ENCODE peak calls at places on chromosomes 11 and 22, in nine cellular contexts. L is body of pancreas, P is fibroblast of lung, N is upper lobe of right lung, W is nephron progenitor cell, A is neural crest cell, S is dorsolateral prefrontal cortex, J is sigmoid colon, E is PC-3. D is an unnamed sample.

GRCh38 chr11:45869551-45869950 is 15.9 kb upstream of the MAPK8IP1 start:
- DNase-seq in L (no peak), P (no peak), N (no peak), W (no peak), A (no peak), S (no peak), J (no peak), E (no peak), D (no peak)

GRCh38 chr11:117953029-117953671 is 23.9 kb upstream of the TMPRSS13 start:
- DNase-seq in L (no peak), P (no peak), N (no peak), W (no peak), A (no peak), S (no peak), J (no peak), E (no peak), D (no peak)

GRCh38 chr22:32854351-32854804 is 52.9 kb downstream of the TIMP3 start:
- DNase-seq in L (no peak), P (peak), N (no peak), W (no peak), A (no peak), S (no peak), J (no peak), E (no peak), D (no peak)

GRCh38 chr22:35357883-35358621 is 22.8 kb upstream of the HMOX1 start:
- DNase-seq in L (no peak), P (peak), N (no peak), W (no peak), A (no peak), S (no peak), J (no peak), E (peak), D (peak)

GRCh38 chr22:19743626-19744025 is 17.0 kb upstream of the TBX1 start:
- DNase-seq in L (no peak), P (no peak), N (no peak), W (no peak), A (no peak), S (no peak), J (no peak), E (no peak), D (no peak)

GRCh38 chr11:131470526-131470925 is 100.1 kb downstream of the NTM start:
- DNase-seq in L (no peak), P (no peak), N (no peak), W (no peak), A (no peak), S (no peak), J (no peak), E (no peak), D (no peak)

GRCh38 chr11:28834877-28835276 is 726.7 kb downstream of the METTL15 start:
- DNase-seq in L (no peak), P (peak), N (no peak), W (no peak), A (no peak), S (no peak), J (no peak), E (peak), D (peak)

GRCh38 chr22:46635756-46636155 is 15.6 kb downstream of the GRAMD4 start:
- DNase-seq in L (no peak), P (no peak), N (no peak), W (peak), A (no peak), S (no peak), J (no peak), E (no peak), D (no peak)

GRCh38 chr11:108498046-108498815 is at the start of gene POGLUT3:
- DNase-seq in L (peak), P (peak), N (peak), W (peak), A (peak), S (no peak), J (peak), E (peak), D (peak)

GRCh38 chr11:59614277-59615131 is 1.1 kb downstream of the OSBP start:
- DNase-seq in L (no peak), P (no peak), N (no peak), W (no peak), A (no peak), S (no peak), J (no peak), E (peak), D (no peak)

GRCh38 chr11:74138021-74138420 is 32.8 kb downstream of the C2CD3 start:
- DNase-seq in L (no peak), P (peak), N (no peak), W (no peak), A (no peak), S (no peak), J (no peak), E (peak), D (peak)

GRCh38 chr11:120219935-120220746 is 9.3 kb downstream of the OAF start:
- DNase-seq in L (no peak), P (no peak), N (no peak), W (no peak), A (no peak), S (no peak), J (no peak), E (no peak), D (no peak)

GRCh38 chr11:34264266-34265110 is 93.3 kb downstream of the ABTB2 start:
- DNase-seq in L (no peak), P (no peak), N (no peak), W (no peak), A (no peak), S (no peak), J (no peak), E (no peak), D (no peak)

GRCh38 chr11:19561011-19561410 is 151.6 kb upstream of the NAV2 start:
- DNase-seq in L (no peak), P (peak), N (no peak), W (no peak), A (no peak), S (no peak), J (no peak), E (peak), D (no peak)

GRCh38 chr11:15143855-15144254 is 29.1 kb downstream of the INSC start:
- DNase-seq in L (no peak), P (no peak), N (no peak), W (no peak), A (no peak), S (no peak), J (no peak), E (no peak), D (no peak)

GRCh38 chr11:68411501-68411991 is 49.0 kb upstream of the PPP6R3 start:
- DNase-seq in L (no peak), P (no peak), N (peak), W (no peak), A (no peak), S (no peak), J (no peak), E (no peak), D (no peak)

GRCh38 chr11:19520681-19521080 is 192.0 kb upstream of the NAV2 start:
- DNase-seq in L (no peak), P (no peak), N (no peak), W (no peak), A (no peak), S (no peak), J (no peak), E (no peak), D (no peak)

GRCh38 chr11:125887373-125888324 is at the start of gene HYLS1:
- DNase-seq in L (peak), P (peak), N (peak), W (peak), A (peak), S (peak), J (peak), E (peak), D (peak)

GRCh38 chr22:45908961-45909360 is 68.0 kb downstream of the WNT7B start:
- DNase-seq in L (no peak), P (no peak), N (no peak), W (no peak), A (no peak), S (no peak), J (no peak), E (no peak), D (no peak)

GRCh38 chr11:132312616-132313210 is 942.3 kb downstream of the NTM start:
- DNase-seq in L (no peak), P (peak), N (no peak), W (peak), A (peak), S (no peak), J (no peak), E (no peak), D (peak)

GRCh38 chr11:76799061-76799804 is 16.1 kb downstream of the TSKU start:
- DNase-seq in L (peak), P (peak), N (peak), W (peak), A (peak), S (peak), J (peak), E (peak), D (peak)

GRCh38 chr11:83523676-83524075 is 237.5 kb upstream of the CCDC90B start:
- DNase-seq in L (no peak), P (no peak), N (no peak), W (no peak), A (no peak), S (no peak), J (no peak), E (no peak), D (no peak)

GRCh38 chr11:45922425-45923082 is at the start of gene LARGE2:
- DNase-seq in L (peak), P (no peak), N (peak), W (peak), A (no peak), S (no peak), J (no peak), E (peak), D (no peak)

GRCh38 chr11:123429336-123429735 is 733 bp upstream of the GRAMD1B start:
- DNase-seq in L (no peak), P (peak), N (no peak), W (no peak), A (no peak), S (no peak), J (no peak), E (peak), D (peak)

GRCh38 chr22:39746600-39747262 is 146.8 kb downstream of the ENTHD1 start:
- DNase-seq in L (no peak), P (no peak), N (no peak), W (no peak), A (no peak), S (no peak), J (no peak), E (no peak), D (no peak)

GRCh38 chr11:95764267-95764898 is 25.2 kb downstream of the FAM76B start:
- DNase-seq in L (no peak), P (peak), N (no peak), W (no peak), A (no peak), S (no peak), J (no peak), E (peak), D (peak)

GRCh38 chr11:69401715-69402114 is 79.7 kb upstream of the LINC01488 start:
- DNase-seq in L (no peak), P (no peak), N (no peak), W (no peak), A (no peak), S (no peak), J (no peak), E (no peak), D (no peak)

GRCh38 chr11:18145025-18145424 is 12.7 kb downstream of the MRGPRX3 start:
- DNase-seq in L (no peak), P (no peak), N (no peak), W (no peak), A (no peak), S (no peak), J (no peak), E (no peak), D (no peak)

GRCh38 chr11:106031936-106032335 is 9.9 kb upstream of the MSANTD4 start:
- DNase-seq in L (no peak), P (no peak), N (no peak), W (no peak), A (no peak), S (no peak), J (no peak), E (no peak), D (no peak)

GRCh38 chr22:47318041-47318737 is 555.7 kb downstream of the TBC1D22A start:
- DNase-seq in L (no peak), P (no peak), N (no peak), W (no peak), A (no peak), S (no peak), J (no peak), E (no peak), D (no peak)

GRCh38 chr11:123363556-123363955 is 66.5 kb upstream of the GRAMD1B start:
- DNase-seq in L (no peak), P (no peak), N (no peak), W (no peak), A (no peak), S (no peak), J (no peak), E (no peak), D (no peak)

DNA sequence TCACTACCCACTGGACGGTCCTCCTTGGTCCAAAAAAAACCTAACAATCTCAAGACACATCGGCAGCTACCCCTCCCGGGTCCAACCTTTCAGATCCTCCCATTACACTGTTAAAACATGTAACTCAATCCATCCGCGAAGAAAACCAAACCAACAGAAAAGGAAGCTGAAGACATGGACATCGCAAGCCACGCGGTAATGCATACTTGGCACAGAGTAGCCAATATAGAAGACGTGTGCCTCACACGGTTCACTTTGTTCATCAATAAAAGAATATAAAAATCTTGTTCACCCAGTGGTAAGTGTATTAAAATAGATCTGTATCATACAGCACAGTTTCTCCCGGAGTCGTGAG is 128.6 kb downstream of the PHF21B start:
- DNase-seq in L (no peak), P (no peak), N (no peak), W (no peak), A (no peak), S (no peak), J (peak), E (peak), D (no peak)
- TF ChIP-seq CTCF in L (no peak), P (no peak), N (no peak), W (no peak), A (no peak), S (no peak), J (no peak), E (no peak), D (no peak)

GRCh38 chr11:64851831-64852337 is 7.4 kb upstream of the CDC42BPG start:
- DNase-seq in L (no peak), P (no peak), N (no peak), W (no peak), A (no peak), S (no peak), J (no peak), E (no peak), D (no peak)

GRCh38 chr11:64850979-64851567 is 6.6 kb upstream of the CDC42BPG start:
- DNase-seq in L (no peak), P (no peak), N (no peak), W (no peak), A (no peak), S (no peak), J (no peak), E (no peak), D (no peak)

GRCh38 chr11:64848214-64848778 is 3.8 kb upstream of the CDC42BPG start:
- DNase-seq in L (no peak), P (no peak), N (no peak), W (no peak), A (no peak), S (no peak), J (no peak), E (no peak), D (no peak)

GRCh38 chr11:64848779-64849599 is 4.5 kb upstream of the CDC42BPG start:
- DNase-seq in L (peak), P (no peak), N (no peak), W (no peak), A (no peak), S (no peak), J (no peak), E (peak), D (no peak)

DNA sequence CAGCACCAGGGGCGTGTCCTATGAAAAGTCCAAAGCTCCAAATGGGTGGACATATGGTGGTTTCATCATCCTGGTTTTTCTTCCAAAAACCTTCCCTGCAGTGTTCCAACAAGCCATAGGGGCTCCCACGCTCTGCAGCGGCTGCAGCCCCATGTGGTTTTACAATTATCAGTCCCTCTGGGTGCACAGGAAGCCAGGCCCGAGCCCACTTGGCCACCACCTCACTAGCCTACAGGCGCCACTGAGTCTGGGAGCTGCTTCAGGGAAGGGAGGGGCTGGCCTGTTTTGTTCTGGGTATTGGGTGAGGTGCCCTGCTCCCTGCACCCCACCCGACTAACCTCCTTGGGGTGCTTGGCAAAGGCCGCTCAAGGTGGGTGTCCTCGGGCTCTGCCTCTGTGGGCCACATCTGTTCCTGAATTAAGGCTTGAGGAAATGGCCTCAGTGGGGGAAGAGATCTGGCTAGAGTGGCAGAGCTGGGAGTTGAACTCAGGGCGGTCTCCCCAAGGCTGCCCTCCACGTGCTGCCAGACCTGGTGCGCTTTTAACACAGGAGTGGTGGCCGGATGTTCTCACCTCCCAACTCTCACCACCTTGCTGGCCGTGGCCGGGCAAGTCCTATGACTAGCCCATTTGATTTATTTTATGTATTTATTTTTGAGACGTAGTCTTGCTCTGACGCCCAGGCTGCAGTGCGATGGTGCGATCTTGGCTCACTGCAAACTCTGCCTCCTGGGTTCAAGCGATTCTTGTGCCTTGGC is 5.3 kb upstream of the CDC42BPG start:
- DNase-seq in L (no peak), P (no peak), N (no peak), W (no peak), A (no peak), S (no peak), J (no peak), E (no peak), D (no peak)
- TF ChIP-seq CTCF in L (no peak), P (peak), N (no peak), W (no peak), A (no peak), S (no peak), J (no peak), E (no peak), D (peak)

DNA sequence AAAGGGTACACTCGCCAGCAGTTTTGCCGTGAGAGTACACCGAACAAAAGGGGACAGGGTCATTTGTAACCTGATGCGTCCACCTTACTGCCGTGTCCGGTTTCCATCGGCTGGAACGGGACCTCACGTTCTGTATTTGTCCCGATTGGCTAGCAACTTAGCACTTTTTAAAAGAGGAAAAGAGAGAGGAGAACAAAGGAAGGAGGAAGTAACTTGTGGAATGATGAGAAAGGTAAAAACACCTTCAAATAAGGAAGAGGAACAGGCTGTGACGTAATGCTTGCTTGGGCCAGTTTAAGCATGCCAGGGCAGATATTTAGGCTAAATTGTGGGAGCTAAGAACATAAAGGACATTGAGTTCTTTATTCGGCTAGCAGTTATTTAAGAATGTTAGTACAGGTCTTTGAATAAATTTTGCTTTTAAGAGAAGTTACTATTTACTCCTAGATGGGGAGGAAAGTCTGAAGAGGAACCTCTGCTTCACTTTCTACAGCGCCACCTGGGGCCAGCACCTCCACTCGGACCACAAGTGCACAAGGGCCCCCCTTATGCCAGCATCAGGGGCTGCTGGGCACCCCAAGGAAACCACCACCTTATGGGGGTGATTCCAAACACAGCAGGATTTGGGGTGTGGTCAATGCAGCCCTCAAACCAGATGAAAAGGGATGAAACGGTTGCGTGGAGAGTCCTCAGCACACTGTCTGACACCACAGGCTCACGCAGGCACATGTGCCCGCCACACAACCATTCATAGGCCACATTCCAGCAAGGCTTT is 5.8 kb downstream of the ARSA start:
- DNase-seq in L (peak), P (no peak), N (peak), W (no peak), A (no peak), S (no peak), J (no peak), E (peak), D (no peak)
- TF ChIP-seq CTCF in L (peak), P (peak), N (peak), W (no peak), A (no peak), S (no peak), J (no peak), E (peak), D (peak)

GRCh38 chr22:25569983-25570382 is 5.5 kb downstream of the GRK3 start:
- DNase-seq in L (no peak), P (no peak), N (no peak), W (no peak), A (no peak), S (no peak), J (no peak), E (no peak), D (no peak)

GRCh38 chr22:25564320-25564978 is at the start of gene GRK3:
- DNase-seq in L (peak), P (peak), N (peak), W (peak), A (peak), S (no peak), J (peak), E (no peak), D (no peak)

GRCh38 chr22:25564979-25565677 is 653 bp downstream of the GRK3 start:
- DNase-seq in L (peak), P (peak), N (peak), W (no peak), A (peak), S (no peak), J (peak), E (no peak), D (no peak)

GRCh38 chr22:25566812-25567211 is 2.3 kb downstream of the GRK3 start:
- DNase-seq in L (no peak), P (no peak), N (no peak), W (no peak), A (no peak), S (no peak), J (no peak), E (no peak), D (no peak)

GRCh38 chr22:25567305-25567704 is 2.8 kb downstream of the GRK3 start:
- DNase-seq in L (no peak), P (no peak), N (no peak), W (no peak), A (no peak), S (no peak), J (no peak), E (no peak), D (no peak)
- TF ChIP-seq CTCF in L (no peak), P (no peak), N (no peak), W (no peak), A (no peak), S (no peak), J (no peak), E (no peak), D (no peak)

DNA sequence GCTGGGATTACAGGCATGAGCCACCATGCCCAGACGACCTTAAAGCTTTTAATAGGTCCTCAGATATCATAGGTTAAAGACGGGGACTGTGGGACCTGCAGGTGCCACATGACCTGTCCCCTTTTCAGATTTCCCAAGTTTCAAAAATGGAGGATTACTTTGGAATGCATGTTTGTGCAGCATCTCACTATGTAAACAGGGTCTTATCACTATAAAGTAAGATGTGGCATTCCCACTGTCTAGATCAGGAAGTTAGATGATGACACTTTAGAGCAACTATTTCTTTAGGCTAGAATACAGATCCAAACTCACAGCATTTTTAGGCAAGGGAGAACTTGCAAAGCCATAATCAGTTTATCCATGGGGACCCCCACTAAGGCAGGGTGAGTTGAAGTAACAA is 92.8 kb downstream of the USP35 start:
- DNase-seq in L (no peak), P (no peak), N (no peak), W (no peak), A (no peak), S (no peak), J (no peak), E (no peak), D (no peak)
- TF ChIP-seq CTCF in L (no peak), P (no peak), N (no peak), W (no peak), A (no peak), S (no peak), J (no peak), E (no peak), D (no peak)